ENCODE peak calls at places on chromosome 17, in five cellular contexts. G is cardiac fibroblast; H is kidney epithelial cell; K is activated T-cell treated with anti-CD3 and anti-CD28 coated beads, Interleukin-2, amount 50 U/mL, for 72 hours; D is GM23248. E is an unnamed sample.

GRCh38 chr17:6455321-6455705 is 11.1 kb downstream of the PIMREG start:
- DNase-seq in G (peak), H (no peak), K (peak), D (no peak), E (peak)

GRCh38 chr17:38750044-38750311 is 1.8 kb upstream of the PCGF2 start:
- DNase-seq in G (no peak), H (no peak), K (no peak), D (no peak), E (no peak)

GRCh38 chr17:60863892-60864673 is 186.4 kb downstream of the BCAS3 start:
- DNase-seq in G (peak), H (no peak), K (no peak), D (no peak), E (no peak)

GRCh38 chr17:19539841-19540311 is 6.2 kb downstream of the SLC47A1 start:
- DNase-seq in G (no peak), H (no peak), K (no peak), D (no peak), E (no peak)

GRCh38 chr17:73802314-73802713 is 158.1 kb upstream of the SDK2 start:
- DNase-seq in G (no peak), H (no peak), K (no peak), D (no peak), E (no peak)

GRCh38 chr17:10135539-10136257 is 62.7 kb downstream of the GAS7 start:
- DNase-seq in G (peak), H (no peak), K (no peak), D (peak), E (no peak)

GRCh38 chr17:66444001-66444400 is 141.6 kb downstream of the PRKCA start:
- DNase-seq in G (no peak), H (no peak), K (no peak), D (no peak), E (no peak)

GRCh38 chr17:48760411-48760810 is 31.9 kb upstream of the HOXB13 start:
- DNase-seq in G (no peak), H (no peak), K (no peak), D (no peak), E (no peak)

GRCh38 chr17:79191270-79191934 is 116.8 kb downstream of the ENGASE start:
- DNase-seq in G (no peak), H (no peak), K (no peak), D (no peak), E (no peak)

GRCh38 chr17:696412-696811 is 18.2 kb downstream of the VPS53 start:
- DNase-seq in G (no peak), H (no peak), K (no peak), D (no peak), E (no peak)

GRCh38 chr17:41894791-41895331 is 23.9 kb downstream of the ACLY start:
- DNase-seq in G (peak), H (peak), K (no peak), D (peak), E (no peak)

GRCh38 chr17:61202564-61202963 is 197.1 kb upstream of the TBX2 start:
- DNase-seq in G (no peak), H (peak), K (no peak), D (peak), E (no peak)

GRCh38 chr17:5485270-5486205 is at the start of gene DERL2:
- DNase-seq in G (peak), H (no peak), K (no peak), D (peak), E (no peak)

GRCh38 chr17:60600490-60601431 is 768 bp downstream of the PPM1D start:
- DNase-seq in G (peak), H (no peak), K (peak), D (peak), E (peak)